ENCODE peak calls at places on chromosomes 5 and 9, in six cellular contexts. One of them, this sample, is unnamed.

GRCh38 chr9:32579706-32580331 is 6.9 kb upstream of the NDUFB6 start:
- DNase-seq in SK-N-SH: peak
- DNase-seq in PC-3: peak
- DNase-seq in neural progenitor cell: peak
- DNase-seq in GM23248: peak
- DNase-seq in MM.1S: peak
- DNase-seq in this sample: peak

GRCh38 chr5:66828046-66828550 is 231.9 kb downstream of the MAST4 start:
- DNase-seq in MM.1S: peak
- DNase-seq in GM23248: no peak
- DNase-seq in PC-3: no peak
- DNase-seq in neural progenitor cell: peak
- DNase-seq in SK-N-SH: no peak
- DNase-seq in this sample: no peak

GRCh38 chr5:91038180-91038808 is 344.8 kb downstream of the ARRDC3 start:
- DNase-seq in PC-3: no peak
- DNase-seq in neural progenitor cell: no peak
- DNase-seq in MM.1S: no peak
- DNase-seq in SK-N-SH: no peak
- DNase-seq in GM23248: no peak
- DNase-seq in this sample: no peak

GRCh38 chr5:86679949-86680348 is 62.2 kb downstream of the COX7C start:
- DNase-seq in SK-N-SH: no peak
- DNase-seq in MM.1S: no peak
- DNase-seq in GM23248: no peak
- DNase-seq in neural progenitor cell: no peak
- DNase-seq in PC-3: no peak
- DNase-seq in this sample: no peak

GRCh38 chr9:89984214-89984613 is 379.4 kb downstream of the GADD45G start:
- DNase-seq in PC-3: peak
- DNase-seq in SK-N-SH: no peak
- DNase-seq in MM.1S: no peak
- DNase-seq in GM23248: peak
- DNase-seq in neural progenitor cell: no peak
- DNase-seq in this sample: no peak

GRCh38 chr9:133731876-133732321 is 6.3 kb downstream of the SARDH start:
- DNase-seq in neural progenitor cell: peak
- DNase-seq in MM.1S: no peak
- DNase-seq in PC-3: peak
- DNase-seq in GM23248: peak
- DNase-seq in SK-N-SH: peak
- DNase-seq in this sample: peak

GRCh38 chr5:89849819-89850515 is 559.6 kb downstream of the CETN3 start:
- DNase-seq in PC-3: no peak
- DNase-seq in GM23248: peak
- DNase-seq in neural progenitor cell: peak
- DNase-seq in MM.1S: no peak
- DNase-seq in SK-N-SH: no peak
- DNase-seq in this sample: no peak

GRCh38 chr5:82473262-82473661 is 195.1 kb upstream of the RPS23 start:
- DNase-seq in MM.1S: no peak
- DNase-seq in PC-3: no peak
- DNase-seq in SK-N-SH: no peak
- DNase-seq in GM23248: no peak
- DNase-seq in neural progenitor cell: no peak
- DNase-seq in this sample: no peak

GRCh38 chr5:91281409-91281808 is 101.7 kb downstream of the ARRDC3 start:
- DNase-seq in MM.1S: no peak
- DNase-seq in PC-3: peak
- DNase-seq in neural progenitor cell: no peak
- DNase-seq in SK-N-SH: no peak
- DNase-seq in GM23248: peak
- DNase-seq in this sample: peak

GRCh38 chr5:2740051-2740848 is 11.2 kb downstream of the IRX2 start:
- DNase-seq in neural progenitor cell: peak
- DNase-seq in MM.1S: no peak
- DNase-seq in SK-N-SH: no peak
- DNase-seq in GM23248: peak
- DNase-seq in PC-3: no peak
- DNase-seq in this sample: no peak

GRCh38 chr9:124198948-124199347 is 58.8 kb upstream of the NEK6 start:
- DNase-seq in GM23248: no peak
- DNase-seq in MM.1S: no peak
- DNase-seq in PC-3: no peak
- DNase-seq in SK-N-SH: no peak
- DNase-seq in neural progenitor cell: no peak
- DNase-seq in this sample: no peak

GRCh38 chr9:133058051-133058450 is 3.7 kb upstream of the CEL start:
- DNase-seq in PC-3: no peak
- DNase-seq in GM23248: no peak
- DNase-seq in neural progenitor cell: no peak
- DNase-seq in MM.1S: no peak
- DNase-seq in SK-N-SH: no peak
- DNase-seq in this sample: no peak

GRCh38 chr9:112086627-112087026 is 88.5 kb downstream of the SUSD1 start:
- DNase-seq in neural progenitor cell: peak
- DNase-seq in SK-N-SH: peak
- DNase-seq in PC-3: peak
- DNase-seq in MM.1S: no peak
- DNase-seq in GM23248: peak
- DNase-seq in this sample: no peak

GRCh38 chr9:97773723-97774122 is 76.6 kb upstream of the XPA start:
- DNase-seq in neural progenitor cell: no peak
- DNase-seq in MM.1S: no peak
- DNase-seq in PC-3: peak
- DNase-seq in GM23248: peak
- DNase-seq in SK-N-SH: no peak
- DNase-seq in this sample: no peak

GRCh38 chr5:128412145-128412930 is 125.7 kb downstream of the FBN2 start:
- DNase-seq in SK-N-SH: no peak
- DNase-seq in MM.1S: no peak
- DNase-seq in GM23248: no peak
- DNase-seq in neural progenitor cell: no peak
- DNase-seq in PC-3: no peak
- DNase-seq in this sample: no peak

GRCh38 chr5:128826290-128826689 is 139.0 kb upstream of the SLC27A6 start:
- DNase-seq in neural progenitor cell: no peak
- DNase-seq in SK-N-SH: no peak
- DNase-seq in GM23248: no peak
- DNase-seq in PC-3: no peak
- DNase-seq in MM.1S: no peak
- DNase-seq in this sample: no peak

DNA sequence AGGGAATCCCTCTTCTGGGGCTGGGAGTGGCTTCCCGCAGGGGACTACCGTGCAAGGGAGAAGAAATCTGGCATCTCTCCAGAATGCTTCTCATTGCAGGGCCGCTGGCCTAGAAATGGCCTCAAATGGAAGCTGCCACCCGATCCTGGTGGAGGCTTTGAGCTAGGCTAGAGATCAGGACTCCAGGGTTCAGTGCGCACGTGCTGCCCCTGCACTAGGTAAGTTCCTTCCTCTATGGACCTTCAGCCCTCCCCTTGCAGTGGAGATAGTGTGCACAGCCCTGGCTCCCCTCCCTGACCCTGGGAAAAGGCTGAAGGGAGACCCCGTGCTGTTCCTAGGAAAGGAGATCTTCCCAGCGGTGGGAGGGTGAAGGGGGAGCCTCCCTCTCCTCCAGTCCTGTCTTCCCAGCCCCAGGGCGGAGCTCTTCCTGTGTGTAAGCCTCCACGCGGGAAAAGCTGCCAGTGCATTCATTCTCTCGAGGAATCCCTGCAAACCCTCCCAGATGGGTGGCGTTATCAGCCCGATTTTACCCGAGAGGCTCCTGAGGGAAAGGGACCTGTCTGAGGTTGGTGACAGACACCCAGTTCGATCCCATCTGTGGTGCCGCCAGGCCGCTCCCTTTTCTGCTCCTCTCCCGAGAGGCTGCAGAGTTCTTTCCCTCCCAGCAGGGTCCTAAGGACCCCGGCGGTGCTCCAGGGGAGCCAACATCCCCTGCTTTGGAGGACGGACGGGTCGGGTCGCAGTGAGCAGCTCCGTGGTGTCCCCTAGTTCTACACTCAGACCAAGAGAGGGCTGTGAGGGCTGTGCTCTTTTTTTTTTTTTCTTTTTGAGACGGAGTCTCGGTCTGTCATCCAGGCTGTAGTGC is 1.4 kb upstream of the CERCAM start:
- DNase-seq in MM.1S: no peak
- DNase-seq in SK-N-SH: peak
- DNase-seq in neural progenitor cell: peak
- DNase-seq in PC-3: peak
- DNase-seq in GM23248: peak
- DNase-seq in this sample: no peak
- H3K9ac ChIP-seq in MM.1S: no peak
- H3K9ac ChIP-seq in SK-N-SH: no peak
- H3K9ac ChIP-seq in neural progenitor cell: no peak
- H3K9ac ChIP-seq in PC-3: no peak
- H3K9ac ChIP-seq in GM23248: peak
- H3K9ac ChIP-seq in this sample: peak

GRCh38 chr9:7185612-7186011 is 427.8 kb downstream of the KDM4C start:
- DNase-seq in neural progenitor cell: peak
- DNase-seq in PC-3: peak
- DNase-seq in MM.1S: no peak
- DNase-seq in GM23248: peak
- DNase-seq in SK-N-SH: no peak
- DNase-seq in this sample: peak
- TF ChIP-seq EZH2phosphoT487 in neural progenitor cell: no peak
- TF ChIP-seq EZH2phosphoT487 in PC-3: no peak
- TF ChIP-seq EZH2phosphoT487 in MM.1S: no peak
- TF ChIP-seq EZH2phosphoT487 in GM23248: no peak
- TF ChIP-seq EZH2phosphoT487 in SK-N-SH: no peak
- TF ChIP-seq EZH2phosphoT487 in this sample: no peak

DNA sequence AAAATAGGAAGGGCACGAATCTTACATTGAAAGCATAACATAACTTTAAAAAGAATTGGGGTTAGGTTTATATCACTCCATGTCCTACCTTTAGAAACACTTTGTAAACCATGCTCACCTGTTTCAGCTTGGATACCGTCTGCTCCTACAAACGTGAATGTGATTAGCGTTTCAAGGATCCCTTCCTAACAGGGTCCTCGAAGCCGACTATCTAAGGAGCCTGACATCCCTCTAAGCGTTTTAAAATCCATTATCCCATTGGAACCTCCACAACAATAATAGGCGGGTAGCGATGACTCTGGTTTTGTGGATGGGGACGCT is 1.0 kb downstream of the SVEP1 start:
- DNase-seq in PC-3: no peak
- DNase-seq in MM.1S: no peak
- DNase-seq in GM23248: no peak
- DNase-seq in SK-N-SH: no peak
- DNase-seq in neural progenitor cell: peak
- DNase-seq in this sample: no peak
- H3K9ac ChIP-seq in PC-3: no peak
- H3K9ac ChIP-seq in MM.1S: no peak
- H3K9ac ChIP-seq in GM23248: peak
- H3K9ac ChIP-seq in SK-N-SH: no peak
- H3K9ac ChIP-seq in neural progenitor cell: no peak
- H3K9ac ChIP-seq in this sample: no peak

DNA sequence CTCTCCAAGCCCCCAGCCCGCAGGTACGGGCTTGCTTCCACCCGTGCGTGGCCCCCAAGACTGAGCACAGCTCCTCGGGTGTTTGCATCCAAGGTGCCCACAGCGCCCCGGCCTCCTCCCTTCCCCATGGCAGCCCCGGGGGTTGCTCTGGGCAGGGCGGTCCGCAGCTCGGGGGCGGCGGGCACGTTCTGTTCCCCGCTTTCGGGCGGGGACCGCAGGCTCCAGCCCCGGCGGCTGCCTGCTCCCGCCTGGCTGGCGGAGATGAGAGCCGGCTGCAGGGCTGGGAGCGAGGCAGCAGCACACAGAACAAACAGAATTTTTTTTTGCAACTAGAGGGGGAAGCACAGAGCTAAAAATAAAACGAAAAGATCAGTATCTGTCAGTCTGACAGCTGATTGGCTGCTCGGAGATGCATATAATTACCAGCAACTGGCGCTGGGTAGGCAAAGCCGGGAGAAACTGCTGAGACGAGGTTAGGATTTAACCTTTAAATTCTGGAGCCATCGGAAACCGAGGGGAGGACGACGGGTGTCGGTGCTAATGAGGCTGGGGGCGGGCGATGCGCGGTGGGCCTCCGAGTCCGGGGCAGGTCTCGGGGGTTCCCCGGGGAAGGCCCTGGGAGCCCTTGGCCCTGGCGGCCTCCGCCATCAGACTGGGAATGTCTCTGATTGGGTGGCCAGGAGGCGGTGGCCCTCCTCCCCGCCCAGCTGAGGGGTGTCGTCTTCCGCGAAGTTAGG is 142.7 kb upstream of the IER5L start:
- DNase-seq in MM.1S: peak
- DNase-seq in neural progenitor cell: peak
- DNase-seq in SK-N-SH: peak
- DNase-seq in GM23248: peak
- DNase-seq in PC-3: peak
- DNase-seq in this sample: no peak
- TF ChIP-seq EZH2phosphoT487 in MM.1S: no peak
- TF ChIP-seq EZH2phosphoT487 in neural progenitor cell: no peak
- TF ChIP-seq EZH2phosphoT487 in SK-N-SH: no peak
- TF ChIP-seq EZH2phosphoT487 in GM23248: no peak
- TF ChIP-seq EZH2phosphoT487 in PC-3: no peak
- TF ChIP-seq EZH2phosphoT487 in this sample: no peak

DNA sequence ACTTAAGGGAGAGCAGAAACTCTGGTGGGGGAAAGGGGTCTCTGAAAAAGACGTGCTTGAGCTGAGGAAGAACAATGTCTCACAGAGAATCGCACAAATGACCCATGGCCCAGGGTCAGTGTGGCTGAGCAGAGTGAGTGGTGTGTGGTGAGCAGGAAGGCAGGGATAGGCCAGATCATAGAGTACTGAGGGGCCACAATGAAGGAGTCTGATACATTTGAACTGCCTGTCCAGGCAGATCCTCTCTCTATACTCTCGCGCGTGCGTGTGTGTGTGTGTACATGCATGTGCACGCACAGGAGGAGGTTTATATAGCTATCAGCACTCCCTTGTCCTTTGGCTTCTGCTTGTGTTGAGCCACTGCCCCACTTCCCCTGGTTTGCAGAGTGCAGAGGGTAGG is 294.1 kb downstream of the ZNF608 start:
- DNase-seq in neural progenitor cell: no peak
- DNase-seq in GM23248: no peak
- DNase-seq in MM.1S: no peak
- DNase-seq in PC-3: no peak
- DNase-seq in SK-N-SH: no peak
- DNase-seq in this sample: no peak
- H3K9ac ChIP-seq in neural progenitor cell: no peak
- H3K9ac ChIP-seq in GM23248: no peak
- H3K9ac ChIP-seq in MM.1S: no peak
- H3K9ac ChIP-seq in PC-3: no peak
- H3K9ac ChIP-seq in SK-N-SH: no peak
- H3K9ac ChIP-seq in this sample: no peak

GRCh38 chr9:3467593-3468219 is 58.1 kb downstream of the RFX3 start:
- DNase-seq in GM23248: peak
- DNase-seq in PC-3: peak
- DNase-seq in neural progenitor cell: peak
- DNase-seq in SK-N-SH: peak
- DNase-seq in MM.1S: peak
- DNase-seq in this sample: peak
- TF ChIP-seq EZH2phosphoT487 in GM23248: no peak
- TF ChIP-seq EZH2phosphoT487 in PC-3: no peak
- TF ChIP-seq EZH2phosphoT487 in neural progenitor cell: no peak
- TF ChIP-seq EZH2phosphoT487 in SK-N-SH: no peak
- TF ChIP-seq EZH2phosphoT487 in MM.1S: no peak
- TF ChIP-seq EZH2phosphoT487 in this sample: no peak

GRCh38 chr9:121121582-121122087 is 46.9 kb downstream of the CNTRL start:
- DNase-seq in SK-N-SH: peak
- DNase-seq in PC-3: peak
- DNase-seq in GM23248: peak
- DNase-seq in MM.1S: peak
- DNase-seq in neural progenitor cell: peak
- DNase-seq in this sample: peak
- H3K9ac ChIP-seq in SK-N-SH: peak
- H3K9ac ChIP-seq in PC-3: peak
- H3K9ac ChIP-seq in GM23248: peak
- H3K9ac ChIP-seq in MM.1S: peak
- H3K9ac ChIP-seq in neural progenitor cell: no peak
- H3K9ac ChIP-seq in this sample: peak

This sample was measured in HCT116.